ENCODE peak calls at places on chromosomes 5 and 9, in ten cellular contexts. V, N, A, E, S, L, J, H, Z and P are unnamed samples.

GRCh38 chr5:123178693-123179092 is 89.7 kb downstream of the PRDM6 start:
- DNase-seq in H (no peak), J (no peak), S (no peak), A (no peak), L (peak; percentile 8), Z (no peak), N (no peak), E (no peak), V (no peak), P (no peak)

GRCh38 chr5:108730617-108731340 is 16.9 kb upstream of the FER start:
- DNase-seq in J (peak; percentile 19), L (no peak), H (no peak), E (no peak), S (no peak), A (no peak), N (no peak), Z (no peak), V (no peak), P (no peak)

GRCh38 chr9:77802512-77803293 is 154.6 kb upstream of the GNA14 start:
- DNase-seq in H (no peak), S (no peak), N (no peak), V (no peak), J (no peak), E (no peak), Z (no peak), A (no peak), L (no peak), P (no peak)

GRCh38 chr5:108421713-108422112 is 39.8 kb upstream of the FBXL17 start:
- DNase-seq in S (no peak), E (no peak), H (no peak), A (no peak), N (no peak), Z (no peak), V (no peak), L (no peak), J (no peak), P (no peak)

GRCh38 chr5:56900395-56900794 is 9.0 kb upstream of the SETD9 start:
- DNase-seq in J (no peak), Z (no peak), L (no peak), H (no peak), S (no peak), E (peak; percentile 63), V (no peak), A (no peak), N (no peak), P (no peak)

GRCh38 chr5:5422819-5423515 is 490 bp downstream of the ICE1 start:
- DNase-seq in H (no peak), V (no peak), N (peak; percentile 39), J (peak; percentile 8), Z (no peak), A (no peak), L (no peak), E (peak; percentile 53), S (no peak), P (no peak)

GRCh38 chr5:35357973-35358372 is 127.7 kb upstream of the PRLR start:
- DNase-seq in S (no peak), V (no peak), H (no peak), J (no peak), A (no peak), Z (no peak), N (no peak), L (no peak), E (no peak), P (no peak)

GRCh38 chr5:78920604-78921003 is 64.5 kb downstream of the ARSB start:
- DNase-seq in S (no peak), V (no peak), A (no peak), L (no peak), E (peak; percentile 37), H (no peak), Z (no peak), N (peak; percentile 36), J (peak; percentile 43), P (no peak)

GRCh38 chr5:37834542-37835399 is 5.1 kb downstream of the GDNF start:
- DNase-seq in J (no peak), V (no peak), A (no peak), N (peak; percentile 77), Z (no peak), H (no peak), E (no peak), S (no peak), L (no peak), P (no peak)

GRCh38 chr5:37837101-37838032 is 2.5 kb downstream of the GDNF start:
- DNase-seq in V (peak; percentile 61), E (peak; percentile 95), L (peak; percentile 65), N (peak; percentile 65), A (peak; percentile 91), H (peak; percentile 67), S (no peak), J (peak; percentile 45), Z (peak; percentile 37), P (no peak)

GRCh38 chr5:37835400-37835973 is 4.4 kb downstream of the GDNF start:
- DNase-seq in V (no peak), Z (no peak), H (no peak), J (no peak), E (no peak), S (no peak), N (no peak), L (no peak), A (no peak), P (no peak)

GRCh38 chr5:37838152-37838932 is 1.5 kb downstream of the GDNF start:
- DNase-seq in E (peak; percentile 82), V (no peak), Z (no peak), A (no peak), S (no peak), L (no peak), H (no peak), J (no peak), N (peak; percentile 79), P (no peak)

DNA sequence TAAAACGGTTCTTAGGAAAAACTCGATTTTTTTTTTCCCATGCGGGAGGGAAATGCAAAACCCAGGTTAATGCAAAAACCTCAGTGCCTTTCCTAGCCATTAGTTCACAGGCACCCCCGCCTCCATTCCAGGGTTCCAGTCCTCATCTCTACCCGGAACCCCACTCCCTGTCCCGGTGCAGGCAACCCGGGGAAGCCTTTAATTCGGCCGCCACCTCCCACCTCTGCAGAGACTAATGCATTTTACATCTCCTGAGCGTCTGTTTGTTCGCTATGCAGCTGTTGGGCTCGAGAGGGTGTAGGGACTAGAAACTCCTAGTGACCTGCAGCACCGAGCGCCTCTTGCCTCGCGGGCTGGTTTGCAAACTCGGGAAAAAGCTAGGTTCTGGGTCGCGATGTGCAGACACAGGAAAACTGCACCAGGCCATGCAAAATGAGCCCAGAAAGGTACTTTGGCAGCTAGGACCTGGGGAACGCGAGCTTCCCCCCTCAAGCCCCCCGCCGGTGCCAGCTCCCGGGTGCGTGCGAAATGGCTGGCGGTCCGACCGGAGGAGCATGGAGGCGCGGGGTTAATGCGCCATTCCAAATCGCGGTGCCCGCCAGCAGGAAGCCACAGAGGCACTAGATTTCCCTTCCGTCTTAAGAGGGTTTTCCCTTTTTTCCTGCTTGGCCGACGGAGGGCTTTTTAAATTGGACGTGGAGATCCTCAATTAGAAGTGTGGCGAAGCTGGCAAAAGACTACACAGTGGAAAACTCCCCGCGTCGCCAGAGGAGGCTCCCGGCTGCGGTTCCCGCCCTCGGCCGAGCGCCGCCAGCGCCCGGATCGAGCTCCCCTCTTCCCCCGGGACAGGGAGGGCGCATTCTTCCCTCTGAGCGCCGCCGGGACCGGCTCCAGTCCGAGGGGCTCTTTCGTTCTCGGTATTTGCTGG is 3.4 kb downstream of the GDNF start:
- DNase-seq in A (peak; percentile 82), E (peak; percentile 78), L (no peak), S (no peak), V (no peak), H (no peak), Z (no peak), N (peak; percentile 58), J (no peak), P (no peak)
- H3K4me1 ChIP-seq in A (no peaks in the 10 kb centered on the region), E (peaks cover 21% of the 10 kb centered on the region), L (peaks cover 14% of the 10 kb centered on the region), S (peaks cover 47% of the 10 kb centered on the region), V (peaks cover 40% of the 10 kb centered on the region), H (peaks cover 4% of the 10 kb centered on the region), Z (peaks cover 64% of the 10 kb centered on the region), N (peaks cover 58% of the 10 kb centered on the region), J (no peaks in the 10 kb centered on the region), P (peaks cover 9% of the 10 kb centered on the region)

DNA sequence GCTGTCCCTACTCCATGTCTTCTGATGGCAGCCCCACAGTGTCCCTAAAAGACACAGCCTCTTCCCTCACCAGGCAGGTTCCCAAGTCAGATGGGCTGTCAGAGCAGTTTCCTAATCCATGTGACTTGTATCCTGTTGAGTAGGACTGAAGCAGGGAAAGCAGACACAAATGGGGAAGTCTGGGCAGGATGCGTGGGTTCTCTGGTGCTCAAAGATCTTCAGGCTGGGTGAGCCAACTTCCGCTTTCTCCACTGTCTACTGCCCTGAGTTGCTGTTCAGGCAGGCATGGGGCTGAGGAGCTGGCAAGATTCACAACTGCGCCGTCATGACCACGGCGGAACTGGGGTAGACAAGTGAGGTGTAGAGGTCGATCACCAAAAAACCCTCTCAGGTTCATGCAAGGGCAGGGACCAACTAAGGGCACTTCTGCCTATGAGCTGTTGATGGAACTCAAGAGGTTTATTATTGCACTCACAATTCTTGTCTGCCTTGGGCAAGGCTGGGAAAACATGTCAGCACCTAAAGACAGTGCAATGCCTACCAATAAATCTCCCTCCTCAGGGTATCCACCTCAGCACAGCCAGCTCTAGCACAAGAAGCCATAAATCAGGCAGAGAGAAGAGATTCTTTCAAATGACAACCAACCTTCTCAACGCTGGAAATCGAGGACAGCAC is 83.4 kb downstream of the RAPGEF1 start:
- DNase-seq in H (peak; percentile 77), V (peak; percentile 62), L (no peak), S (no peak), A (peak; percentile 85), N (no peak), J (peak; percentile 93), E (no peak), Z (peak; percentile 30), P (peak; percentile 70)
- H3K27ac ChIP-seq in H (peak overlapping the region; percentile 78), V (peak overlapping the region; percentile 77), L (no peak overlapping the region), S (peak overlapping the region; percentile 57), A (peak overlapping the region; percentile 36), N (no peak overlapping the region), J (peak overlapping the region; percentile 95), E (no peak overlapping the region), Z (peak overlapping the region; percentile 29), P (peak overlapping the region; percentile 82)

GRCh38 chr9:35558185-35558584 is 46.9 kb upstream of the TESK1 start:
- DNase-seq in J (no peak), A (no peak), H (no peak), Z (no peak), N (no peak), V (no peak), S (peak; percentile 61), L (no peak), E (no peak), P (no peak)

GRCh38 chr9:35557330-35557729 is 47.7 kb upstream of the TESK1 start:
- DNase-seq in H (no peak), Z (no peak), N (no peak), A (no peak), L (no peak), V (no peak), S (no peak), E (no peak), J (no peak), P (no peak)

GRCh38 chr9:35555246-35555701 is 49.8 kb upstream of the TESK1 start:
- DNase-seq in J (no peak), A (peak; percentile 68), S (no peak), Z (no peak), H (no peak), L (no peak), N (no peak), V (no peak), E (no peak), P (no peak)

GRCh38 chr9:35555881-35556280 is 49.2 kb upstream of the TESK1 start:
- DNase-seq in H (no peak), Z (no peak), J (no peak), N (no peak), S (no peak), L (no peak), A (no peak), E (no peak), V (no peak), P (no peak)

DNA sequence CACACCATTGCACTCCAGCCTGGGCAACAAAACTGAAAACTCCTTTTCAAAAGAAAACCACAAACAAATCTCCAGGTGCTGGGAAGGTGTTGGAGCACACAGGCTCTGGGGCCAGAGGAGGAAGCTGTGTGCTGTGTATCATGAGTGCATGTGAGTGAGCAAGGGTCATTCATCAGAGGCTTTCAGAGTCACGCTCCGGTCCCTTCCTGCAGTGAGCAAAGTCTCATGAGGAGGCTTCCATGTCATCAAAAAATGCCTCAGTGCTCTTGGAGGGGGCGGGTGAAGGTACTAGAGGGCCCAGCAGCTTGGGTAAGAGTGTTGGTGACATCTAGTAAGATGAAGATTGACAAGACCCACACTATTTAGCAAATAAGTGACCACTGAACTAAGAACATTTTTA is 48.3 kb upstream of the TESK1 start:
- DNase-seq in E (no peak), H (no peak), V (no peak), A (no peak), S (no peak), J (no peak), L (no peak), Z (no peak), N (no peak), P (no peak)
- H3K36me3 ChIP-seq in E (peaks cover 45% of the 10 kb centered on the region), H (no peaks in the 10 kb centered on the region), V (peaks cover 71% of the 10 kb centered on the region), A (peaks cover 34% of the 10 kb centered on the region), S (peaks cover 55% of the 10 kb centered on the region), J (no peaks in the 10 kb centered on the region), L (peaks cover 49% of the 10 kb centered on the region), Z (peaks cover 9% of the 10 kb centered on the region), N (no peaks in the 10 kb centered on the region), P (no peaks in the 10 kb centered on the region)

GRCh38 chr5:181221105-181221791 is 1.8 kb upstream of the TRIM41 start:
- DNase-seq in Z (no peak), H (peak; percentile 23), L (peak; percentile 23), A (no peak), V (no peak), S (no peak), J (peak; percentile 26), E (no peak), N (peak; percentile 47), P (peak; percentile 76)
- H3K4me1 ChIP-seq in Z (peaks cover 48% of the 10 kb centered on the region), H (peaks cover 10% of the 10 kb centered on the region), L (peaks cover 6% of the 10 kb centered on the region), A (peaks cover 13% of the 10 kb centered on the region), V (peaks cover 44% of the 10 kb centered on the region), S (peaks cover 45% of the 10 kb centered on the region), J (peaks cover 50% of the 10 kb centered on the region), E (peaks cover 12% of the 10 kb centered on the region), N (peaks cover 12% of the 10 kb centered on the region), P (peaks cover 26% of the 10 kb centered on the region)